ENCODE peak calls at places on chromosome 12, in four cellular contexts. One of them, this sample, is unnamed.

GRCh38 chr12:3697311-3697870 is 55.5 kb downstream of the CRACR2A start:
- DNase-seq in activated CD4-positive, alpha-beta T cell treated with anti-CD3 and anti-CD28 coated beads, Interleukin-2, amount 50 U/mL, for 1 hour: no peak
- DNase-seq in AG08395: no peak
- DNase-seq in iPS-NIHi11: no peak
- DNase-seq in this sample: no peak

GRCh38 chr12:101173197-101173749 is 36.8 kb downstream of the SLC5A8 start:
- DNase-seq in activated CD4-positive, alpha-beta T cell treated with anti-CD3 and anti-CD28 coated beads, Interleukin-2, amount 50 U/mL, for 1 hour: no peak
- DNase-seq in AG08395: no peak
- DNase-seq in iPS-NIHi11: no peak
- DNase-seq in this sample: no peak

GRCh38 chr12:50992814-50993213 is 33.4 kb downstream of the SLC11A2 start:
- DNase-seq in activated CD4-positive, alpha-beta T cell treated with anti-CD3 and anti-CD28 coated beads, Interleukin-2, amount 50 U/mL, for 1 hour: no peak
- DNase-seq in AG08395: no peak
- DNase-seq in iPS-NIHi11: no peak
- DNase-seq in this sample: no peak

GRCh38 chr12:31603546-31604009 is 12.6 kb upstream of the DENND5B start:
- DNase-seq in activated CD4-positive, alpha-beta T cell treated with anti-CD3 and anti-CD28 coated beads, Interleukin-2, amount 50 U/mL, for 1 hour: no peak
- DNase-seq in AG08395: no peak
- DNase-seq in iPS-NIHi11: no peak
- DNase-seq in this sample: no peak

GRCh38 chr12:84315926-84316325 is 596.7 kb downstream of the SLC6A15 start:
- DNase-seq in activated CD4-positive, alpha-beta T cell treated with anti-CD3 and anti-CD28 coated beads, Interleukin-2, amount 50 U/mL, for 1 hour: no peak
- DNase-seq in AG08395: no peak
- DNase-seq in iPS-NIHi11: no peak
- DNase-seq in this sample: no peak

GRCh38 chr12:116009805-116010204 is 267.7 kb downstream of the MED13L start:
- DNase-seq in activated CD4-positive, alpha-beta T cell treated with anti-CD3 and anti-CD28 coated beads, Interleukin-2, amount 50 U/mL, for 1 hour: no peak
- DNase-seq in AG08395: no peak
- DNase-seq in iPS-NIHi11: no peak
- DNase-seq in this sample: no peak

GRCh38 chr12:132061197-132061596 is 82.9 kb downstream of the DDX51 start:
- DNase-seq in activated CD4-positive, alpha-beta T cell treated with anti-CD3 and anti-CD28 coated beads, Interleukin-2, amount 50 U/mL, for 1 hour: no peak
- DNase-seq in AG08395: peak
- DNase-seq in iPS-NIHi11: no peak
- DNase-seq in this sample: no peak

GRCh38 chr12:99529966-99530365 is 117.6 kb upstream of the GARIN6 start:
- DNase-seq in activated CD4-positive, alpha-beta T cell treated with anti-CD3 and anti-CD28 coated beads, Interleukin-2, amount 50 U/mL, for 1 hour: no peak
- DNase-seq in AG08395: peak
- DNase-seq in iPS-NIHi11: no peak
- DNase-seq in this sample: peak

GRCh38 chr12:32399373-32400113 is at the start of gene FGD4:
- DNase-seq in activated CD4-positive, alpha-beta T cell treated with anti-CD3 and anti-CD28 coated beads, Interleukin-2, amount 50 U/mL, for 1 hour: peak
- DNase-seq in AG08395: peak
- DNase-seq in iPS-NIHi11: no peak
- DNase-seq in this sample: peak

GRCh38 chr12:122830517-122831214 is 4.6 kb upstream of the HIP1R start:
- DNase-seq in activated CD4-positive, alpha-beta T cell treated with anti-CD3 and anti-CD28 coated beads, Interleukin-2, amount 50 U/mL, for 1 hour: no peak
- DNase-seq in AG08395: peak
- DNase-seq in iPS-NIHi11: no peak
- DNase-seq in this sample: peak

GRCh38 chr12:46153267-46153872 is 115.5 kb downstream of the SLC38A1 start:
- DNase-seq in activated CD4-positive, alpha-beta T cell treated with anti-CD3 and anti-CD28 coated beads, Interleukin-2, amount 50 U/mL, for 1 hour: no peak
- DNase-seq in AG08395: peak
- DNase-seq in iPS-NIHi11: peak
- DNase-seq in this sample: peak

GRCh38 chr12:55686366-55687010 is 21.2 kb downstream of the ITGA7 start:
- DNase-seq in activated CD4-positive, alpha-beta T cell treated with anti-CD3 and anti-CD28 coated beads, Interleukin-2, amount 50 U/mL, for 1 hour: no peak
- DNase-seq in AG08395: peak
- DNase-seq in iPS-NIHi11: no peak
- DNase-seq in this sample: no peak

GRCh38 chr12:133120385-133121191 is 9.5 kb downstream of the ZNF891 start:
- DNase-seq in activated CD4-positive, alpha-beta T cell treated with anti-CD3 and anti-CD28 coated beads, Interleukin-2, amount 50 U/mL, for 1 hour: no peak
- DNase-seq in AG08395: no peak
- DNase-seq in iPS-NIHi11: no peak
- DNase-seq in this sample: no peak

GRCh38 chr12:4775936-4776335 is 55.7 kb downstream of the GALNT8 start:
- DNase-seq in activated CD4-positive, alpha-beta T cell treated with anti-CD3 and anti-CD28 coated beads, Interleukin-2, amount 50 U/mL, for 1 hour: no peak
- DNase-seq in AG08395: no peak
- DNase-seq in iPS-NIHi11: no peak
- DNase-seq in this sample: no peak

GRCh38 chr12:122123051-122123760 is 44.6 kb downstream of the MLXIP start:
- DNase-seq in activated CD4-positive, alpha-beta T cell treated with anti-CD3 and anti-CD28 coated beads, Interleukin-2, amount 50 U/mL, for 1 hour: peak
- DNase-seq in AG08395: peak
- DNase-seq in iPS-NIHi11: peak
- DNase-seq in this sample: peak

GRCh38 chr12:19012965-19013364 is 116.6 kb upstream of the PLEKHA5 start:
- DNase-seq in activated CD4-positive, alpha-beta T cell treated with anti-CD3 and anti-CD28 coated beads, Interleukin-2, amount 50 U/mL, for 1 hour: no peak
- DNase-seq in AG08395: no peak
- DNase-seq in iPS-NIHi11: no peak
- DNase-seq in this sample: no peak

GRCh38 chr12:45458854-45459807 is 243.2 kb downstream of the ANO6 start:
- DNase-seq in activated CD4-positive, alpha-beta T cell treated with anti-CD3 and anti-CD28 coated beads, Interleukin-2, amount 50 U/mL, for 1 hour: no peak
- DNase-seq in AG08395: no peak
- DNase-seq in iPS-NIHi11: no peak
- DNase-seq in this sample: no peak

GRCh38 chr12:110639336-110640178 is 25.6 kb downstream of the TCTN1 start:
- DNase-seq in activated CD4-positive, alpha-beta T cell treated with anti-CD3 and anti-CD28 coated beads, Interleukin-2, amount 50 U/mL, for 1 hour: no peak
- DNase-seq in AG08395: peak
- DNase-seq in iPS-NIHi11: no peak
- DNase-seq in this sample: peak

GRCh38 chr12:45379261-45379660 is 163.4 kb downstream of the ANO6 start:
- DNase-seq in activated CD4-positive, alpha-beta T cell treated with anti-CD3 and anti-CD28 coated beads, Interleukin-2, amount 50 U/mL, for 1 hour: no peak
- DNase-seq in AG08395: no peak
- DNase-seq in iPS-NIHi11: peak
- DNase-seq in this sample: no peak

GRCh38 chr12:28027328-28027727 is 54.8 kb upstream of the PTHLH start:
- DNase-seq in activated CD4-positive, alpha-beta T cell treated with anti-CD3 and anti-CD28 coated beads, Interleukin-2, amount 50 U/mL, for 1 hour: no peak
- DNase-seq in AG08395: no peak
- DNase-seq in iPS-NIHi11: no peak
- DNase-seq in this sample: no peak

GRCh38 chr12:2652011-2652400 is 142.8 kb upstream of the FKBP4 start:
- DNase-seq in activated CD4-positive, alpha-beta T cell treated with anti-CD3 and anti-CD28 coated beads, Interleukin-2, amount 50 U/mL, for 1 hour: no peak
- DNase-seq in AG08395: no peak
- DNase-seq in iPS-NIHi11: no peak
- DNase-seq in this sample: no peak

GRCh38 chr12:120067084-120067869 is 49.3 kb downstream of the RAB35 start:
- DNase-seq in activated CD4-positive, alpha-beta T cell treated with anti-CD3 and anti-CD28 coated beads, Interleukin-2, amount 50 U/mL, for 1 hour: no peak
- DNase-seq in AG08395: no peak
- DNase-seq in iPS-NIHi11: no peak
- DNase-seq in this sample: no peak

GRCh38 chr12:124456652-124457152 is 110.7 kb downstream of the NCOR2 start:
- DNase-seq in activated CD4-positive, alpha-beta T cell treated with anti-CD3 and anti-CD28 coated beads, Interleukin-2, amount 50 U/mL, for 1 hour: no peak
- DNase-seq in AG08395: no peak
- DNase-seq in iPS-NIHi11: no peak
- DNase-seq in this sample: no peak

GRCh38 chr12:99386907-99387306 is 260.6 kb upstream of the GARIN6 start:
- DNase-seq in activated CD4-positive, alpha-beta T cell treated with anti-CD3 and anti-CD28 coated beads, Interleukin-2, amount 50 U/mL, for 1 hour: no peak
- DNase-seq in AG08395: peak
- DNase-seq in iPS-NIHi11: peak
- DNase-seq in this sample: no peak

GRCh38 chr12:15605886-15606590 is 183.2 kb downstream of the EPS8 start:
- DNase-seq in activated CD4-positive, alpha-beta T cell treated with anti-CD3 and anti-CD28 coated beads, Interleukin-2, amount 50 U/mL, for 1 hour: no peak
- DNase-seq in AG08395: no peak
- DNase-seq in iPS-NIHi11: no peak
- DNase-seq in this sample: no peak

GRCh38 chr12:76186507-76186906 is 102.0 kb upstream of the NAP1L1 start:
- DNase-seq in activated CD4-positive, alpha-beta T cell treated with anti-CD3 and anti-CD28 coated beads, Interleukin-2, amount 50 U/mL, for 1 hour: no peak
- DNase-seq in AG08395: no peak
- DNase-seq in iPS-NIHi11: no peak
- DNase-seq in this sample: no peak

GRCh38 chr12:54051081-54051912 is 2.3 kb upstream of the HOXC4 start:
- DNase-seq in activated CD4-positive, alpha-beta T cell treated with anti-CD3 and anti-CD28 coated beads, Interleukin-2, amount 50 U/mL, for 1 hour: no peak
- DNase-seq in AG08395: no peak
- DNase-seq in iPS-NIHi11: no peak
- DNase-seq in this sample: no peak

GRCh38 chr12:130872179-130873096 is 572 bp downstream of the RAN start:
- DNase-seq in activated CD4-positive, alpha-beta T cell treated with anti-CD3 and anti-CD28 coated beads, Interleukin-2, amount 50 U/mL, for 1 hour: peak
- DNase-seq in AG08395: peak
- DNase-seq in iPS-NIHi11: peak
- DNase-seq in this sample: peak

GRCh38 chr12:121026274-121027045 is 10.2 kb upstream of the C12orf43 start:
- DNase-seq in activated CD4-positive, alpha-beta T cell treated with anti-CD3 and anti-CD28 coated beads, Interleukin-2, amount 50 U/mL, for 1 hour: no peak
- DNase-seq in AG08395: no peak
- DNase-seq in iPS-NIHi11: no peak
- DNase-seq in this sample: no peak

GRCh38 chr12:3753549-3754284 is 808 bp upstream of the CRACR2A start:
- DNase-seq in activated CD4-positive, alpha-beta T cell treated with anti-CD3 and anti-CD28 coated beads, Interleukin-2, amount 50 U/mL, for 1 hour: no peak
- DNase-seq in AG08395: peak
- DNase-seq in iPS-NIHi11: no peak
- DNase-seq in this sample: peak

GRCh38 chr12:105227879-105228278 is 8.1 kb downstream of the APPL2 start:
- DNase-seq in activated CD4-positive, alpha-beta T cell treated with anti-CD3 and anti-CD28 coated beads, Interleukin-2, amount 50 U/mL, for 1 hour: no peak
- DNase-seq in AG08395: no peak
- DNase-seq in iPS-NIHi11: no peak
- DNase-seq in this sample: no peak

GRCh38 chr12:78208106-78208505 is 377.4 kb downstream of the NAV3 start:
- DNase-seq in activated CD4-positive, alpha-beta T cell treated with anti-CD3 and anti-CD28 coated beads, Interleukin-2, amount 50 U/mL, for 1 hour: no peak
- DNase-seq in AG08395: no peak
- DNase-seq in iPS-NIHi11: no peak
- DNase-seq in this sample: no peak

GRCh38 chr12:74945771-74946198 is 263.9 kb downstream of the KCNC2 start:
- DNase-seq in activated CD4-positive, alpha-beta T cell treated with anti-CD3 and anti-CD28 coated beads, Interleukin-2, amount 50 U/mL, for 1 hour: no peak
- DNase-seq in AG08395: no peak
- DNase-seq in iPS-NIHi11: no peak
- DNase-seq in this sample: no peak